ENCODE peak calls at places on chromosomes 4 and X, in six cellular contexts. A is PC-9, B is fibroblast of lung, L is astrocyte, P is HCT116, H is mesendoderm. X is an unnamed sample.

GRCh38 chr4:48044298-48044697 is 27.7 kb downstream of the NIPAL1 start:
- DNase-seq in A (no peak), B (no peak), L (no peak), P (no peak), H (no peak), X (no peak)

GRCh38 chr4:25953740-25954139 is 39.7 kb downstream of the SMIM20 start:
- DNase-seq in A (peak), B (peak), L (peak), P (peak), H (peak), X (peak)

GRCh38 chr4:94933799-94934198 is 176.0 kb downstream of the BMPR1B start:
- DNase-seq in A (no peak), B (peak), L (peak), P (no peak), H (no peak), X (no peak)

GRCh38 chr4:143721317-143721716 is 20.8 kb upstream of the FREM3 start:
- DNase-seq in A (no peak), B (no peak), L (no peak), P (no peak), H (no peak), X (no peak)

GRCh38 chrX:84729809-84730208 is 227.6 kb upstream of the HDX start:
- DNase-seq in A (peak), B (peak), L (no peak), P (no peak), H (peak), X (peak)

GRCh38 chrX:34918091-34918736 is 24.4 kb upstream of the FAM47B start:
- DNase-seq in A (no peak), B (peak), L (peak), P (no peak), H (no peak), X (no peak)

GRCh38 chr4:2163311-2163821 is 78.6 kb downstream of the HAUS3 start:
- DNase-seq in A (no peak), B (no peak), L (no peak), P (no peak), H (no peak), X (peak)

GRCh38 chr4:24471623-24472510 is 112.5 kb downstream of the DHX15 start:
- DNase-seq in A (no peak), B (peak), L (peak), P (no peak), H (peak), X (peak)

GRCh38 chr4:89353514-89353913 is 45.9 kb upstream of the GPRIN3 start:
- DNase-seq in A (no peak), B (no peak), L (no peak), P (no peak), H (no peak), X (no peak)

GRCh38 chrX:70455366-70456202 is 10.9 kb downstream of the DLG3 start:
- DNase-seq in A (peak), B (no peak), L (no peak), P (no peak), H (peak), X (peak)

GRCh38 chrX:133495464-133496391 is 80.4 kb upstream of the GPC4 start:
- DNase-seq in A (no peak), B (peak), L (peak), P (no peak), H (no peak), X (no peak)

GRCh38 chr4:107951551-107951950 is 20.2 kb downstream of the CYP2U1 start:
- DNase-seq in A (no peak), B (peak), L (peak), P (no peak), H (no peak), X (peak)

GRCh38 chr4:61723492-61723891 is 523.4 kb downstream of the ADGRL3 start:
- DNase-seq in A (no peak), B (no peak), L (no peak), P (no peak), H (no peak), X (no peak)

GRCh38 chr4:28845158-28845557 is 1875.0 kb upstream of the PCDH7 start:
- DNase-seq in A (no peak), B (no peak), L (no peak), P (no peak), H (no peak), X (no peak)

GRCh38 chr4:78512357-78512920 is 39.1 kb upstream of the ANXA3 start:
- DNase-seq in A (no peak), B (no peak), L (no peak), P (no peak), H (no peak), X (no peak)

GRCh38 chr4:77854431-77855111 is 8.1 kb upstream of the MRPL1 start:
- DNase-seq in A (no peak), B (no peak), L (no peak), P (no peak), H (no peak), X (no peak)

GRCh38 chr4:184688447-184688846 is 38.9 kb downstream of the PRIMPOL start:
- DNase-seq in A (peak), B (peak), L (peak), P (peak), H (peak), X (peak)

GRCh38 chr4:105686571-105686970 is 21.9 kb downstream of the INTS12 start:
- DNase-seq in A (no peak), B (no peak), L (no peak), P (no peak), H (no peak), X (no peak)

GRCh38 chr4:70531981-70532380 is 13.6 kb downstream of the AMTN start:
- DNase-seq in A (no peak), B (no peak), L (no peak), P (peak), H (peak), X (peak)

GRCh38 chr4:16508968-16509367 is 282.7 kb upstream of the TAPT1 start:
- DNase-seq in A (no peak), B (no peak), L (no peak), P (no peak), H (peak), X (no peak)

GRCh38 chr4:122874194-122874593 is 47.6 kb downstream of the FGF2 start:
- DNase-seq in A (peak), B (peak), L (peak), P (no peak), H (peak), X (no peak)

GRCh38 chr4:19025031-19025430 is 1003.5 kb upstream of the LCORL start:
- DNase-seq in A (no peak), B (peak), L (peak), P (no peak), H (peak), X (no peak)

GRCh38 chr4:122552898-122553297 is 68.0 kb downstream of the IL21 start:
- DNase-seq in A (no peak), B (no peak), L (no peak), P (no peak), H (no peak), X (no peak)

GRCh38 chr4:27398911-27399310 is 538.3 kb downstream of the STIM2 start:
- DNase-seq in A (no peak), B (peak), L (peak), P (no peak), H (no peak), X (no peak)

GRCh38 chr4:14749910-14750309 is 252.4 kb upstream of the CPEB2 start:
- DNase-seq in A (peak), B (peak), L (peak), P (no peak), H (peak), X (peak)

GRCh38 chr4:6889736-6890324 is 19.8 kb upstream of the TBC1D14 start:
- DNase-seq in A (no peak), B (no peak), L (no peak), P (no peak), H (no peak), X (peak)

GRCh38 chrX:46168254-46168653 is 377.0 kb downstream of the ZNF674 start:
- DNase-seq in A (no peak), B (peak), L (no peak), P (no peak), H (no peak), X (no peak)

GRCh38 chrX:154855256-154855655 is 20.8 kb upstream of the SMIM9 start:
- DNase-seq in A (no peak), B (peak), L (peak), P (no peak), H (peak), X (no peak)

GRCh38 chrX:78104447-78105176 is 564 bp downstream of the PGK1 start:
- DNase-seq in A (peak), B (peak), L (peak), P (no peak), H (peak), X (peak)

GRCh38 chrX:47172971-47173792 is 20.4 kb upstream of the UBA1 start:
- DNase-seq in A (no peak), B (no peak), L (no peak), P (no peak), H (no peak), X (peak)
- H3K4me2 ChIP-seq in A (no peak), B (no peak), L (no peak), P (no peak), H (no peak), X (no peak)

GRCh38 chr4:42673084-42673429 is 16.2 kb upstream of the ATP8A1 start:
- DNase-seq in A (no peak), B (peak), L (peak), P (no peak), H (no peak), X (no peak)

GRCh38 chr4:42672359-42673083 is 15.6 kb upstream of the ATP8A1 start:
- DNase-seq in A (no peak), B (no peak), L (no peak), P (no peak), H (no peak), X (no peak)

GRCh38 chr4:42676066-42676951 is 19.4 kb upstream of the ATP8A1 start:
- DNase-seq in A (no peak), B (no peak), L (no peak), P (no peak), H (no peak), X (no peak)

GRCh38 chr4:42671431-42672194 is 14.7 kb upstream of the ATP8A1 start:
- DNase-seq in A (no peak), B (no peak), L (no peak), P (no peak), H (peak), X (no peak)
- H3K4me2 ChIP-seq in A (no peak), B (no peak), L (no peak), P (no peak), H (no peak), X (no peak)

GRCh38 chr4:127857641-127858040 is 23.1 kb upstream of the PLK4 start:
- DNase-seq in A (no peak), B (no peak), L (no peak), P (no peak), H (peak), X (no peak)
- H3K4me2 ChIP-seq in A (peak), B (no peak), L (no peak), P (no peak), H (no peak), X (no peak)

GRCh38 chr4:114109776-114110175 is 130.3 kb upstream of the ARSJ start:
- DNase-seq in A (no peak), B (no peak), L (no peak), P (no peak), H (no peak), X (no peak)

GRCh38 chr4:114108869-114109268 is 129.4 kb upstream of the ARSJ start:
- DNase-seq in A (no peak), B (peak), L (peak), P (peak), H (peak), X (peak)

GRCh38 chr4:114100288-114101031 is 121.0 kb upstream of the ARSJ start:
- DNase-seq in A (no peak), B (no peak), L (no peak), P (no peak), H (no peak), X (no peak)

DNA sequence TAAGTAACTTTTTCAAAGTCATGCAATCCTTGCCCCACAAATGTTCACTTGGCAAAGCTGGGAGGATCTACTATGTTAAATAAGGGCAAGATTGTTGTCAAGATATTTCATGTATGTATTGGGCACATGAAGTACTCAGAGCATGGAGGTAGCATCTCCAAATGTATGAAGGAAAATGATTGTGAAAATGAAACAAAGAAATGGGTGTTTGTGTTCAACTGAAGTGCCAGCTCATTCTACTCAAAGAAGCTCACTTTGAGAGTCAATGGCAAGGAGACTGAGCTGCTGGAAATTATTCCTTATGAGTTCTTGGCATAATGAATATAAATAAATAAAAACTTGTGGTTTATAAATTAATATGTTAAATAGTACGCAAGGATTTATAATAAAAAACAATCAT is 124.5 kb upstream of the ARSJ start:
- DNase-seq in A (no peak), B (no peak), L (no peak), P (no peak), H (no peak), X (no peak)
- H3K4me2 ChIP-seq in A (no peak), B (no peak), L (no peak), P (no peak), H (no peak), X (peak)

DNA sequence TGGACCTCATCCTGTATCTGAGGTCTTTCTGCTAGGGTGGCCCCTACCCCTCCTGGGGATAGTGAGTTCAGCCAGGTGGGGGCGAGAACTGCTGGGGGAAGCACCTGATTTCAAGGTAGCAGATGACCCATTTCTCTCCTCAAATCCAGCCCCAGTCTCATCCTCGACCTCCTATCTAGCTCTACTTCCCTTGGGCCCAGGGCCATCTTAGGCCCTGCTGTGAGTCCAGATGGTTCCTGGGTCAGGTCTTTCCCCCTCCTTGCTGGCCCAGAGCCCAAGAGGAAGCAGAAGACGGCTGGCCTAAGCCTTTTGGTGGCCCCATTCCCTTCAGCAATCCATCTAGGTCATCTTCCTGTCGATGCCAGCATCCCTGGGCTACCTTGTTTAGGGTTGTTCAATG is 3.3 kb downstream of the CDK16 start:
- DNase-seq in A (no peak), B (no peak), L (no peak), P (no peak), H (no peak), X (no peak)
- H3K4me2 ChIP-seq in A (no peak), B (no peak), L (peak), P (no peak), H (no peak), X (no peak)

DNA sequence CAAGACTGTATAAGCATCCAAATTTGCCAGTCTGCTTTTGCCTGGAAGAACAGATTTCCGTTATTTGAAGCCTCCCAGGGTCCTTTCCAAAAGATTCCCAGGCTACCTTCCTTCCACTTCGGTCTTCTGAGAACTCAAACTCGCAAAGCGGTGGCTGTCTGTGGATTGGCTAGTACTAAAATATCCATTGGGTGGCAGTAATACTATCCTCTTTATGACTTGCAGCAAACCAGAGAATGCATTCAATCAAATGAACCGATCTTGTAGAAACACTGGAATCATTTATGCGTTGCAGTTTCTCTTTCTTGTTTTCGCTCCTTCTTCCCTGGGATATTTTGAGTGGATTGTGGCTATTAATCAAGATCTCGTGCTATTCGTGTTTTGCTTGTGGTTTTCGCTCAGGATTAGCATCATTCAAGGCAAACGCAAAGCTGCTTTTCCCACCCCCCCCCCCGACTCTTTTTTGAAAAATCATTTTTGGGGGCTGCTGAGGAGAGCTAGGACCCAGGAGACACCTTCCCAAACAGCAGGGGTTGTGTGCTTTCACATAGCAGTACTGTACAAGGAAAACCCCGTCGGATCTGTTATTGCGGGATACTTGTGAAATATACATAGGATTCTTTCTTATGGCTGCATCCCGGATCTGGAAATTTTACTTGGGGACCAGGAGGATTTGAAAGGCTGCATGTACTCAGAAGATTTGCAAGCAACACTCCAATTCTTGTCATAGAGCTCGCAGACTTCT is at the start of gene IL1RAPL1:
- DNase-seq in A (no peak), B (peak), L (peak), P (no peak), H (peak), X (no peak)
- H3K4me2 ChIP-seq in A (peak), B (peak), L (peak), P (peak), H (peak), X (peak)

DNA sequence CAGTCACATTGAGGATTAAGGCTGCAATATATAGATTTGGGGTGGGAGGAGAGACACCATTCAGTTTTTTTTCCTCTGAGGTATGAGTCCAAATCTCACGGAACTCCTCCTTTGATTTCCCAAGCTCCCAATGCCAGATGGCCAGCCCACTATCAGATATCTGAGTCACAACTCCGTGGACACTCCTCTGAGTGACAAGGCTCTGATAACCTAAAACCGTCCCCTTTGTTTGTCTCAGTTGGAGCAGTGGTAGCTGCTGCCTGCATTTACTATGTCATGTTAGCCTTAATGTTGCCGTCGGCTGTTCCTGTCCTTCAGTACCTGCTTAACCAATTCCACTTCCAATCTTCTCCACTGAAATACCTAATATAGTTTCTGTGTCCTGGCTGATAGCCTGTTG is 107.3 kb downstream of the DTHD1 start:
- DNase-seq in A (no peak), B (no peak), L (no peak), P (no peak), H (peak), X (no peak)
- H3K4me2 ChIP-seq in A (no peak), B (no peak), L (no peak), P (peak), H (no peak), X (no peak)

X was measured in osteoblast.